ENCODE peak calls at places on chromosomes 6 and 20, in ten cellular contexts. Z, K, J, B, Y, Q, P, L, N and W are unnamed samples.

GRCh38 chr6:139544699-139545052 is 170.2 kb upstream of the CITED2 start:
- DNase-seq in Z (no peak), K (no peak), J (no peak), B (no peak), Y (no peak), Q (no peak), P (no peak), L (no peak), N (no peak), W (no peak)

GRCh38 chr20:20184149-20184548 is 131.8 kb downstream of the CFAP61 start:
- DNase-seq in Z (no peak), K (no peak), J (no peak), B (no peak), Y (no peak), Q (no peak), P (no peak), L (no peak), N (no peak), W (no peak)

GRCh38 chr20:57076951-57077350 is 189.5 kb downstream of the BMP7 start:
- DNase-seq in Z (no peak), K (no peak), J (no peak), B (no peak), Y (no peak), Q (no peak), P (no peak), L (no peak), N (no peak), W (no peak)

GRCh38 chr6:129846761-129847160 is 14.4 kb downstream of the TMEM244 start:
- DNase-seq in Z (no peak), K (no peak), J (no peak), B (no peak), Y (no peak), Q (no peak), P (no peak), L (no peak), N (no peak), W (no peak)

GRCh38 chr20:955656-956055 is 39.5 kb upstream of the ANGPT4 start:
- DNase-seq in Z (no peak), K (no peak), J (no peak), B (no peak), Y (no peak), Q (no peak), P (no peak), L (no peak), N (no peak), W (no peak)

GRCh38 chr6:38404900-38405556 is 234.7 kb downstream of the BTBD9 start:
- DNase-seq in Z (no peak), K (no peak), J (no peak), B (no peak), Y (peak), Q (no peak), P (no peak), L (no peak), N (no peak), W (peak)

GRCh38 chr6:72589096-72589495 is 32.8 kb upstream of the KCNQ5 start:
- DNase-seq in Z (no peak), K (no peak), J (no peak), B (no peak), Y (peak), Q (no peak), P (no peak), L (no peak), N (no peak), W (no peak)

GRCh38 chr6:71203211-71203610 is 85.4 kb upstream of the OGFRL1 start:
- DNase-seq in Z (no peak), K (no peak), J (no peak), B (no peak), Y (no peak), Q (no peak), P (no peak), L (no peak), N (no peak), W (no peak)

GRCh38 chr20:62898970-62899632 is 27.2 kb downstream of the DIDO1 start:
- DNase-seq in Z (no peak), K (no peak), J (no peak), B (no peak), Y (no peak), Q (no peak), P (no peak), L (peak), N (no peak), W (no peak)

GRCh38 chr20:7090001-7090400 is 322.5 kb downstream of the BMP2 start:
- DNase-seq in Z (no peak), K (no peak), J (no peak), B (no peak), Y (no peak), Q (no peak), P (no peak), L (no peak), N (no peak), W (no peak)

GRCh38 chr6:11016452-11016851 is 27.7 kb downstream of the ELOVL2 start:
- DNase-seq in Z (no peak), K (no peak), J (no peak), B (no peak), Y (no peak), Q (no peak), P (no peak), L (no peak), N (no peak), W (no peak)

GRCh38 chr20:54122189-54122588 is 51.6 kb downstream of the CYP24A1 start:
- DNase-seq in Z (no peak), K (no peak), J (no peak), B (no peak), Y (peak), Q (no peak), P (no peak), L (no peak), N (no peak), W (no peak)

GRCh38 chr6:125658759-125659431 is 90.5 kb upstream of the HEY2 start:
- DNase-seq in Z (no peak), K (no peak), J (no peak), B (no peak), Y (no peak), Q (peak), P (no peak), L (no peak), N (no peak), W (no peak)

GRCh38 chr6:1027795-1028569 is 283.9 kb upstream of the FOXQ1 start:
- DNase-seq in Z (no peak), K (no peak), J (no peak), B (no peak), Y (no peak), Q (no peak), P (no peak), L (no peak), N (no peak), W (no peak)

GRCh38 chr6:127111526-127111925 is 6.9 kb upstream of the RSPO3 start:
- DNase-seq in Z (no peak), K (no peak), J (no peak), B (no peak), Y (no peak), Q (no peak), P (no peak), L (no peak), N (no peak), W (no peak)

GRCh38 chr6:98871057-98871456 is 36.7 kb downstream of the POU3F2 start:
- DNase-seq in Z (no peak), K (no peak), J (no peak), B (no peak), Y (no peak), Q (no peak), P (no peak), L (no peak), N (no peak), W (no peak)

GRCh38 chr20:380763-381580 is 412 bp downstream of the TRIB3 start:
- DNase-seq in Z (peak), K (peak), J (no peak), B (peak), Y (peak), Q (peak), P (peak), L (peak), N (peak), W (peak)

GRCh38 chr6:106628658-106629102 is 618 bp downstream of the RTN4IP1 start:
- DNase-seq in Z (no peak), K (no peak), J (no peak), B (no peak), Y (peak), Q (no peak), P (no peak), L (no peak), N (no peak), W (no peak)

GRCh38 chr6:39082310-39082709 is 32.7 kb downstream of the SAYSD1 start:
- DNase-seq in Z (no peak), K (no peak), J (no peak), B (no peak), Y (no peak), Q (no peak), P (no peak), L (no peak), N (no peak), W (no peak)

GRCh38 chr6:138523347-138524210 is 24.3 kb upstream of the NHSL1 start:
- DNase-seq in Z (no peak), K (no peak), J (no peak), B (no peak), Y (peak), Q (no peak), P (no peak), L (no peak), N (no peak), W (no peak)

GRCh38 chr6:34792605-34793500 is 970 bp downstream of the BLTP3A start:
- DNase-seq in Z (peak), K (peak), J (no peak), B (no peak), Y (peak), Q (no peak), P (peak), L (peak), N (peak), W (peak)

GRCh38 chr6:126118058-126118759 is 131.9 kb downstream of the TRMT11 start:
- DNase-seq in Z (no peak), K (no peak), J (no peak), B (no peak), Y (peak), Q (no peak), P (no peak), L (no peak), N (no peak), W (no peak)

GRCh38 chr6:110528051-110528929 is 51.9 kb upstream of the SLC22A16 start:
- DNase-seq in Z (peak), K (peak), J (no peak), B (peak), Y (peak), Q (peak), P (peak), L (no peak), N (peak), W (peak)

GRCh38 chr6:153160221-153160620 is 29.1 kb upstream of the RGS17 start:
- DNase-seq in Z (no peak), K (no peak), J (no peak), B (no peak), Y (peak), Q (no peak), P (no peak), L (no peak), N (no peak), W (no peak)

GRCh38 chr6:157494132-157494705 is 113.2 kb downstream of the ZDHHC14 start:
- DNase-seq in Z (no peak), K (no peak), J (no peak), B (no peak), Y (no peak), Q (no peak), P (no peak), L (no peak), N (no peak), W (no peak)

GRCh38 chr6:22583927-22584326 is 14.6 kb downstream of the HDGFL1 start:
- DNase-seq in Z (no peak), K (no peak), J (no peak), B (no peak), Y (no peak), Q (no peak), P (no peak), L (no peak), N (no peak), W (no peak)

GRCh38 chr6:40352527-40353170 is 234.5 kb downstream of the LRFN2 start:
- DNase-seq in Z (no peak), K (no peak), J (no peak), B (no peak), Y (no peak), Q (peak), P (no peak), L (no peak), N (no peak), W (no peak)

GRCh38 chr20:24981750-24982149 is 10.8 kb downstream of the APMAP start:
- DNase-seq in Z (no peak), K (no peak), J (no peak), B (no peak), Y (no peak), Q (no peak), P (no peak), L (no peak), N (no peak), W (no peak)

GRCh38 chr6:38570750-38571149 is 69.0 kb downstream of the BTBD9 start:
- DNase-seq in Z (no peak), K (no peak), J (no peak), B (no peak), Y (peak), Q (no peak), P (no peak), L (no peak), N (no peak), W (no peak)

GRCh38 chr6:26379236-26380139 is 3.4 kb upstream of the BTN2A2 start:
- DNase-seq in Z (no peak), K (no peak), J (no peak), B (no peak), Y (no peak), Q (no peak), P (no peak), L (no peak), N (no peak), W (no peak)

GRCh38 chr6:167079853-167080297 is 43.0 kb upstream of the CCR6 start:
- DNase-seq in Z (no peak), K (no peak), J (no peak), B (no peak), Y (no peak), Q (no peak), P (no peak), L (no peak), N (no peak), W (no peak)

GRCh38 chr6:45710304-45710821 is 305.3 kb downstream of the CLIC5 start:
- DNase-seq in Z (no peak), K (no peak), J (no peak), B (no peak), Y (peak), Q (no peak), P (peak), L (peak), N (no peak), W (no peak)

GRCh38 chr6:33882154-33882553 is 78.4 kb upstream of the MLN start:
- DNase-seq in Z (no peak), K (peak), J (no peak), B (no peak), Y (peak), Q (no peak), P (no peak), L (no peak), N (no peak), W (no peak)

GRCh38 chr6:37137201-37137880 is 32.6 kb upstream of the PIM1 start:
- DNase-seq in Z (peak), K (no peak), J (no peak), B (peak), Y (peak), Q (no peak), P (no peak), L (no peak), N (no peak), W (peak)

GRCh38 chr6:41451515-41452163 is 94.5 kb upstream of the FOXP4 start:
- DNase-seq in Z (no peak), K (no peak), J (no peak), B (no peak), Y (peak), Q (peak), P (no peak), L (no peak), N (no peak), W (no peak)

GRCh38 chr20:52047811-52048302 is 143.7 kb downstream of the ZFP64 start:
- DNase-seq in Z (no peak), K (no peak), J (no peak), B (no peak), Y (peak), Q (peak), P (no peak), L (no peak), N (no peak), W (no peak)

GRCh38 chr6:57284056-57284455 is 33.4 kb upstream of the PRIM2 start:
- DNase-seq in Z (no peak), K (no peak), J (no peak), B (no peak), Y (peak), Q (no peak), P (no peak), L (no peak), N (no peak), W (no peak)

GRCh38 chr6:121651420-121651819 is 216.0 kb downstream of the GJA1 start:
- DNase-seq in Z (no peak), K (no peak), J (no peak), B (no peak), Y (peak), Q (peak), P (no peak), L (no peak), N (no peak), W (no peak)

GRCh38 chr6:148746363-148747144 is at the start of gene UST:
- DNase-seq in Z (peak), K (peak), J (peak), B (peak), Y (peak), Q (peak), P (peak), L (peak), N (peak), W (peak)
- TF ChIP-seq POLR2A in Z (no peak), K (peak), J (no peak), B (no peak), Y (peak), Q (peak), P (no peak), L (no peak), N (no peak), W (peak)

DNA sequence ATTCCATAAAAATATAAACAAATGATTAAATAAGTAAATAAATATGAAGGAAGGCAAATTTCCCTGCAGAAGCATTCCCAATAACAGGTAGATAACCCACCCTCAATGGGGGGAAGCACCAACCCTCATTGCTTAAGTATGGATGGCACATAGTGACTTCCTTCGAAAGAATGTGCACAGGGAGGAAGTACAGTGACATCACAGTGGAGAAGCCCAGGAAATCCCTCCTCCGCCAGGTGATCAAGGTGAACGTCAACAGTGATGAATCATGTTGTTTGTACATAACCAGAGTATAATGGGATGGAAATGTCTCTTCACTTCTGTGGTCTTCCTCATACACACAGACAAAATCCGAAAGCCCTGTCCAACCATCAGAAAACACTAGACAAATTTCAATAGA is 267.9 kb downstream of the THBS2 start:
- DNase-seq in Z (no peak), K (no peak), J (no peak), B (no peak), Y (no peak), Q (no peak), P (no peak), L (no peak), N (no peak), W (no peak)
- TF ChIP-seq POLR2A in Z (no peak), K (no peak), J (no peak), B (no peak), Y (no peak), Q (no peak), P (no peak), L (no peak), N (no peak), W (no peak)

GRCh38 chr6:43277643-43278523 is 20.2 kb upstream of the SLC22A7 start:
- DNase-seq in Z (no peak), K (no peak), J (no peak), B (no peak), Y (peak), Q (no peak), P (no peak), L (no peak), N (no peak), W (no peak)
- TF ChIP-seq POLR2A in Z (no peak), K (no peak), J (no peak), B (no peak), Y (no peak), Q (no peak), P (no peak), L (no peak), N (no peak), W (no peak)

DNA sequence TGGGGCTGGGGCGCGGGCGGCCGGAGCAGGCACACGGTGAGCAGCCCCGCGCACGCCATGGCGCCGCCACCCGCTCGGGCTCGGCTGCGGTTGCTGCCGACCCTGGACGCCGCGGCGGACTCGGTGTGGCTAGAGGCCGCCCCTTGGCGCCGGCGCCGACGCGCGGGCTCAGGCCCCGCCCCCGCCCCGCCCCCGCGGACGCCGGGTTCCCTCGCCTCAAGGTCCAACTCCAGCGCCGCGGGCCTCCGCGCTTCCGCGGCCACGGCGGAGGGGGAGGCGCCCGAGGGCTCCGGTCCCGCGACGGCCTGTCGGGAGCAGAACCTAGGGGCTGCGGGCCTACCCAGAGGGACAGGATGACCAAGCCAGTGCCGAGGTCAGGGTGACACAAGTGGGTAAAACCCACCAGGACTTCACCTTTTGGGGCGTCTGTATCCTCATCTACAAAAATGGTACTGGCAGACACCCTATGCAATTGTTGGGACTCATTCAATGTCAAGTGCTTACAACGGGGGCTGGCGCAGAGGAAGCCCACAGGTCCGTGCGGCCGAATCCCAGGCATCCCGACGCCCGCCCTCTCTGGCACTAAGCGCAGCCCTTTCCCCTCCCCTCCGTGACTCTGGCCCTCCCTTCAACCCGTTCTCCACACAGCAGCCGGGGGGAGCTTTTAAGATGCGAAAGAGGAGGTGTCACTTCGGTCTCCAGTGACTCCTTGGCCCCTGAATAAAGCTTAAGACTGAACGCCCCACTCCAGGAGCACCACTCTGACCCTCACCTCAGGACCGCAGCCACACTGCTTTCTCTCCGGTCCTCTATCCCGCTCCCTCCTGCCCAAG is at the start of gene NECAB3:
- DNase-seq in Z (peak), K (peak), J (peak), B (no peak), Y (peak), Q (peak), P (peak), L (peak), N (peak), W (peak)
- TF ChIP-seq POLR2A in Z (peak), K (peak), J (no peak), B (peak), Y (no peak), Q (peak), P (no peak), L (peak), N (peak), W (peak)